ENCODE peak calls at places on chromosomes 13 and 19, in seven cellular contexts. One of them, this sample, is unnamed. For H3K36me3, the result is how much of the 10 kb centered on the place peaks cover.

GRCh38 chr19:45972081-45972943 is 1.4 kb downstream of the NOVA2 start:
- DNase-seq in small intestine: no peak
- DNase-seq in colonic mucosa: no peak
- DNase-seq in psoas muscle: no peak
- DNase-seq in uterus: no peak
- DNase-seq in breast epithelium: no peak
- DNase-seq in lung: no peak
- DNase-seq in this sample: no peak

GRCh38 chr13:30148171-30148754 is 159.1 kb downstream of the KATNAL1 start:
- DNase-seq in lung: no peak
- DNase-seq in uterus: no peak
- DNase-seq in colonic mucosa: no peak
- DNase-seq in small intestine: peak
- DNase-seq in breast epithelium: no peak
- DNase-seq in psoas muscle: no peak
- DNase-seq in this sample: peak

GRCh38 chr19:31252476-31252875 is 96.8 kb downstream of the TSHZ3 start:
- DNase-seq in small intestine: no peak
- DNase-seq in uterus: no peak
- DNase-seq in psoas muscle: no peak
- DNase-seq in colonic mucosa: no peak
- DNase-seq in lung: no peak
- DNase-seq in breast epithelium: no peak
- DNase-seq in this sample: no peak

GRCh38 chr19:10719466-10719961 is 1.6 kb downstream of the DNM2 start:
- DNase-seq in psoas muscle: no peak
- DNase-seq in small intestine: peak
- DNase-seq in colonic mucosa: no peak
- DNase-seq in breast epithelium: no peak
- DNase-seq in lung: no peak
- DNase-seq in uterus: no peak
- DNase-seq in this sample: no peak

GRCh38 chr19:29544656-29545360 is 19.0 kb downstream of the VSTM2B start:
- DNase-seq in lung: no peak
- DNase-seq in uterus: no peak
- DNase-seq in breast epithelium: peak
- DNase-seq in colonic mucosa: no peak
- DNase-seq in psoas muscle: no peak
- DNase-seq in small intestine: no peak
- DNase-seq in this sample: peak

GRCh38 chr13:102273111-102273510 is 128.7 kb downstream of the FGF14 start:
- DNase-seq in small intestine: no peak
- DNase-seq in uterus: no peak
- DNase-seq in colonic mucosa: no peak
- DNase-seq in breast epithelium: no peak
- DNase-seq in psoas muscle: no peak
- DNase-seq in lung: no peak
- DNase-seq in this sample: no peak

GRCh38 chr19:30846102-30846501 is 473.9 kb downstream of the ZNF536 start:
- DNase-seq in breast epithelium: no peak
- DNase-seq in uterus: no peak
- DNase-seq in small intestine: no peak
- DNase-seq in lung: no peak
- DNase-seq in colonic mucosa: no peak
- DNase-seq in psoas muscle: no peak
- DNase-seq in this sample: no peak

GRCh38 chr19:46270521-46271256 is 26.2 kb upstream of the HIF3A start:
- DNase-seq in lung: no peak
- DNase-seq in uterus: no peak
- DNase-seq in small intestine: no peak
- DNase-seq in breast epithelium: no peak
- DNase-seq in psoas muscle: no peak
- DNase-seq in colonic mucosa: no peak
- DNase-seq in this sample: no peak

GRCh38 chr19:55593096-55593772 is 6.1 kb downstream of the FIZ1 start:
- DNase-seq in psoas muscle: no peak
- DNase-seq in breast epithelium: no peak
- DNase-seq in lung: no peak
- DNase-seq in colonic mucosa: no peak
- DNase-seq in small intestine: no peak
- DNase-seq in uterus: no peak
- DNase-seq in this sample: peak

GRCh38 chr13:49635599-49636433 is 7.5 kb downstream of the ARL11 start:
- DNase-seq in colonic mucosa: no peak
- DNase-seq in breast epithelium: no peak
- DNase-seq in small intestine: peak
- DNase-seq in psoas muscle: no peak
- DNase-seq in lung: no peak
- DNase-seq in uterus: no peak
- DNase-seq in this sample: no peak

GRCh38 chr13:60329221-60329983 is 67.6 kb upstream of the TDRD3 start:
- DNase-seq in colonic mucosa: peak
- DNase-seq in lung: peak
- DNase-seq in small intestine: peak
- DNase-seq in breast epithelium: no peak
- DNase-seq in psoas muscle: no peak
- DNase-seq in uterus: no peak
- DNase-seq in this sample: no peak

GRCh38 chr19:29483944-29484581 is 41.7 kb upstream of the VSTM2B start:
- DNase-seq in psoas muscle: no peak
- DNase-seq in colonic mucosa: no peak
- DNase-seq in breast epithelium: no peak
- DNase-seq in lung: no peak
- DNase-seq in uterus: no peak
- DNase-seq in small intestine: no peak
- DNase-seq in this sample: peak

GRCh38 chr19:55552620-55553019 is 7.3 kb upstream of the SBK3 start:
- DNase-seq in colonic mucosa: no peak
- DNase-seq in psoas muscle: no peak
- DNase-seq in small intestine: no peak
- DNase-seq in uterus: no peak
- DNase-seq in lung: no peak
- DNase-seq in breast epithelium: no peak
- DNase-seq in this sample: no peak

GRCh38 chr13:26011996-26012688 is 39.7 kb downstream of the SHISA2 start:
- DNase-seq in breast epithelium: no peak
- DNase-seq in lung: peak
- DNase-seq in colonic mucosa: no peak
- DNase-seq in psoas muscle: no peak
- DNase-seq in small intestine: peak
- DNase-seq in uterus: no peak
- DNase-seq in this sample: peak

GRCh38 chr13:33249066-33249465 is 36.5 kb downstream of the STARD13 start:
- DNase-seq in lung: no peak
- DNase-seq in small intestine: no peak
- DNase-seq in breast epithelium: no peak
- DNase-seq in uterus: no peak
- DNase-seq in psoas muscle: no peak
- DNase-seq in colonic mucosa: no peak
- DNase-seq in this sample: no peak

GRCh38 chr19:15379996-15380647 is 535 bp upstream of the AKAP8 start:
- DNase-seq in colonic mucosa: peak
- DNase-seq in psoas muscle: no peak
- DNase-seq in uterus: peak
- DNase-seq in breast epithelium: peak
- DNase-seq in lung: peak
- DNase-seq in small intestine: peak
- DNase-seq in this sample: no peak

GRCh38 chr19:18109731-18110671 is 12.4 kb downstream of the MAST3 start:
- DNase-seq in psoas muscle: peak
- DNase-seq in breast epithelium: no peak
- DNase-seq in uterus: no peak
- DNase-seq in small intestine: peak
- DNase-seq in lung: peak
- DNase-seq in colonic mucosa: peak
- DNase-seq in this sample: peak

GRCh38 chr19:39768334-39768733 is 10.3 kb upstream of the LEUTX start:
- DNase-seq in psoas muscle: no peak
- DNase-seq in uterus: no peak
- DNase-seq in small intestine: no peak
- DNase-seq in lung: no peak
- DNase-seq in breast epithelium: no peak
- DNase-seq in colonic mucosa: no peak
- DNase-seq in this sample: no peak

GRCh38 chr13:46641274-46642081 is 88.5 kb downstream of the LRCH1 start:
- DNase-seq in breast epithelium: no peak
- DNase-seq in uterus: peak
- DNase-seq in lung: no peak
- DNase-seq in colonic mucosa: no peak
- DNase-seq in psoas muscle: no peak
- DNase-seq in small intestine: no peak
- DNase-seq in this sample: no peak

GRCh38 chr13:111281751-111282311 is 38.6 kb upstream of the TEX29 start:
- DNase-seq in colonic mucosa: no peak
- DNase-seq in small intestine: no peak
- DNase-seq in breast epithelium: no peak
- DNase-seq in psoas muscle: no peak
- DNase-seq in lung: no peak
- DNase-seq in uterus: no peak
- DNase-seq in this sample: no peak

GRCh38 chr19:10551698-10552301 is 8.1 kb downstream of the ATG4D start:
- DNase-seq in small intestine: peak
- DNase-seq in psoas muscle: no peak
- DNase-seq in uterus: no peak
- DNase-seq in colonic mucosa: peak
- DNase-seq in breast epithelium: no peak
- DNase-seq in lung: no peak
- DNase-seq in this sample: no peak

GRCh38 chr19:8611391-8611883 is 922 bp upstream of the ADAMTS10 start:
- DNase-seq in lung: no peak
- DNase-seq in psoas muscle: peak
- DNase-seq in breast epithelium: no peak
- DNase-seq in uterus: peak
- DNase-seq in colonic mucosa: peak
- DNase-seq in small intestine: no peak
- DNase-seq in this sample: no peak

GRCh38 chr19:1830568-1830967 is 17.7 kb downstream of the REXO1 start:
- DNase-seq in colonic mucosa: no peak
- DNase-seq in uterus: no peak
- DNase-seq in small intestine: no peak
- DNase-seq in lung: no peak
- DNase-seq in psoas muscle: no peak
- DNase-seq in breast epithelium: no peak
- DNase-seq in this sample: no peak

GRCh38 chr19:2883686-2884439 is 16.7 kb downstream of the ZNF556 start:
- DNase-seq in small intestine: no peak
- DNase-seq in breast epithelium: no peak
- DNase-seq in colonic mucosa: no peak
- DNase-seq in psoas muscle: no peak
- DNase-seq in uterus: no peak
- DNase-seq in lung: no peak
- DNase-seq in this sample: no peak

GRCh38 chr13:96988441-96988840 is 5.8 kb downstream of the OXGR1 start:
- DNase-seq in colonic mucosa: no peak
- DNase-seq in breast epithelium: no peak
- DNase-seq in small intestine: no peak
- DNase-seq in lung: no peak
- DNase-seq in uterus: no peak
- DNase-seq in psoas muscle: no peak
- DNase-seq in this sample: no peak
- H3K36me3 ChIP-seq in colonic mucosa: under half
- H3K36me3 ChIP-seq in breast epithelium: under half
- H3K36me3 ChIP-seq in small intestine: under half
- H3K36me3 ChIP-seq in lung: under half
- H3K36me3 ChIP-seq in uterus: under half
- H3K36me3 ChIP-seq in psoas muscle: under half
- H3K36me3 ChIP-seq in this sample: under half

GRCh38 chr19:47494729-47495128 is 10.7 kb upstream of the KPTN start:
- DNase-seq in uterus: no peak
- DNase-seq in colonic mucosa: peak
- DNase-seq in lung: no peak
- DNase-seq in breast epithelium: no peak
- DNase-seq in small intestine: no peak
- DNase-seq in psoas muscle: no peak
- DNase-seq in this sample: no peak
- H3K36me3 ChIP-seq in uterus: under half
- H3K36me3 ChIP-seq in colonic mucosa: under half
- H3K36me3 ChIP-seq in lung: half or more
- H3K36me3 ChIP-seq in breast epithelium: under half
- H3K36me3 ChIP-seq in small intestine: under half
- H3K36me3 ChIP-seq in psoas muscle: half or more
- H3K36me3 ChIP-seq in this sample: half or more

DNA sequence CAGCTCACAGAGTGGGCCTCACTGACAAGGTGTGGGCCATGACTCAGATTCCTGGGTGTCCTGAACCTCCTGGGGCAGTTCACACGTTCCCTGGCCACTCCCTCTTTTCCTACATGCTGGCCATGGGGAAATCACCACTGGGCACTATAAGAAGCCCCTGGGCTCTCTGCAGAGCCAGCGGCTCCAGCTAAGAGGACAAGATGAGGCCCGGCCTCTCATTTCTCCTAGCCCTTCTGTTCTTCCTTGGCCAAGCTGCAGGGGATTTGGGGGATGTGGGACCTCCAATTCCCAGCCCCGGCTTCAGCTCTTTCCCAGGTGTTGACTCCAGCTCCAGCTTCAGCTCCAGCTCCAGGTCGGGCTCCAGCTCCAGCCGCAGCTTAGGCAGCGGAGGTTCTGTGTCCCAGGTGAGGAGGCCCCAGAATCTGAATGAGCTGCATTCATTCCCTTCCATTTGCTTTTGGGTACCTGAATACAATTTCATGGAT is at the start of gene OLFM4:
- DNase-seq in psoas muscle: no peak
- DNase-seq in breast epithelium: no peak
- DNase-seq in lung: no peak
- DNase-seq in colonic mucosa: peak
- DNase-seq in uterus: no peak
- DNase-seq in small intestine: peak
- DNase-seq in this sample: no peak
- H3K36me3 ChIP-seq in psoas muscle: under half
- H3K36me3 ChIP-seq in breast epithelium: under half
- H3K36me3 ChIP-seq in lung: under half
- H3K36me3 ChIP-seq in colonic mucosa: under half
- H3K36me3 ChIP-seq in uterus: under half
- H3K36me3 ChIP-seq in small intestine: under half
- H3K36me3 ChIP-seq in this sample: under half

DNA sequence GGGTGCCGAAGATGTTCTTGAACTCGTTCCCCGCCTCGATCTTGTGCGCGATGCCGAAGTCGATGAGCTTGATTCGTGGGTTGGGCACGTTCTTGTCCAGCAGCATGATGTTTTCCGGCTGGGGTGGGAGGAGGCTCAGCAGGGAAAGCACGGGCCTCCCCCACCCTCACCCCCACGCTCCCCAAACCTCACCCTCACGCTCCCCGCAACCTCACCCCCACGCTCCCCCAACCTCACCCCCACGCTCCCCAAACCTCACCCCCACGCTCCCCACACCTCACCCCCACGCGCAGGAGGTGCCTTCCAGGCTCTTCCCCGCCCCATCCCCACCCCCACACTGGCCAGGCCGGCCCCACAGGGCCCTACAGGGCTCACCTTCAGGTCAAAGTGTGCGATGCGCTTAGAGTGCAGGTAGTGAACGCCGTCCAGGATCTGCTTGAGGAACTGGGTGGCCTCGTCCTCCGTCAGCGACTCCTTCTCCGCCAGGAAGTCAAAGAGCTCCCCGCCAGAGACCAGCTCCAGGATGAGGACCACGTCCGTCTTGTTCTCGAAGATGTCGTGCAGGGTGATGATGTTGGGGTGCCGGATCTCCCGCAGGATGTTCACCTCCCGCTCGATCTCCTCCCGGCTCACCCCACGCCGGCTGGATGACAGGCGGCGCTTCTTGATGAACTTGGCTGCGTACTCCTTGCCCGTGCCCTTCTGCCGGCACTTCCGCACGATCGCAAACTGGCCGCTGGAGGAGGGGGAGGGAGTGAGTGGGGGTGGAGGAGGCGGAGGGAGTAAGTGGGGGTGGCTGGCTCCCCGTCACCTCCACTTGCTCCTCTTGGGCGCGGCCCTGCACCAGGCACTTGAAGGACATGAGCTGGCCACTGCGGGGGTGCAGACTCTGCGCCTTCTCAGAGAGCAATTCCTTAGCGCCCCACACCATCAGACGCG is 6.4 kb downstream of the DAPK3 start:
- DNase-seq in psoas muscle: peak
- DNase-seq in small intestine: no peak
- DNase-seq in uterus: no peak
- DNase-seq in lung: no peak
- DNase-seq in colonic mucosa: no peak
- DNase-seq in breast epithelium: no peak
- DNase-seq in this sample: no peak
- H3K36me3 ChIP-seq in psoas muscle: half or more
- H3K36me3 ChIP-seq in small intestine: under half
- H3K36me3 ChIP-seq in uterus: under half
- H3K36me3 ChIP-seq in lung: half or more
- H3K36me3 ChIP-seq in colonic mucosa: under half
- H3K36me3 ChIP-seq in breast epithelium: under half
- H3K36me3 ChIP-seq in this sample: under half